ENCODE peak calls at places on chromosomes 6 and 20, in seven cellular contexts. One of them, this sample, is unnamed. For H3K4me1, the result is how much of the 10 kb centered on the place peaks cover.

GRCh38 chr20:15346657-15347280 is 1009.4 kb upstream of the FLRT3 start:
- DNase-seq in HCT116: no peak
- DNase-seq in SK-N-SH: no peak
- DNase-seq in K562: no peak
- DNase-seq in HepG2: no peak
- DNase-seq in H1: no peak
- DNase-seq in GM12878: no peak
- DNase-seq in this sample: no peak

GRCh38 chr6:145669627-145670034 is 65.7 kb downstream of the EPM2A start:
- DNase-seq in HCT116: no peak
- DNase-seq in SK-N-SH: no peak
- DNase-seq in K562: no peak
- DNase-seq in HepG2: no peak
- DNase-seq in H1: no peak
- DNase-seq in GM12878: no peak
- DNase-seq in this sample: no peak

GRCh38 chr6:141677598-141678211 is 455.0 kb upstream of the GJE1 start:
- DNase-seq in HCT116: peak
- DNase-seq in SK-N-SH: peak
- DNase-seq in K562: no peak
- DNase-seq in HepG2: peak
- DNase-seq in H1: no peak
- DNase-seq in GM12878: no peak
- DNase-seq in this sample: peak

GRCh38 chr6:29516108-29516507 is 28.4 kb upstream of the MAS1L start:
- DNase-seq in HCT116: peak
- DNase-seq in SK-N-SH: no peak
- DNase-seq in K562: no peak
- DNase-seq in HepG2: no peak
- DNase-seq in H1: no peak
- DNase-seq in GM12878: no peak
- DNase-seq in this sample: no peak

GRCh38 chr6:62039602-62040001 is 246.4 kb downstream of the KHDRBS2 start:
- DNase-seq in HCT116: no peak
- DNase-seq in SK-N-SH: no peak
- DNase-seq in K562: no peak
- DNase-seq in HepG2: no peak
- DNase-seq in H1: no peak
- DNase-seq in GM12878: no peak
- DNase-seq in this sample: no peak

GRCh38 chr6:31246051-31246495 is 25.8 kb downstream of the HLA-C start:
- DNase-seq in HCT116: peak
- DNase-seq in SK-N-SH: no peak
- DNase-seq in K562: no peak
- DNase-seq in HepG2: peak
- DNase-seq in H1: no peak
- DNase-seq in GM12878: no peak
- DNase-seq in this sample: peak

GRCh38 chr6:30903236-30903635 is 4.8 kb upstream of the GTF2H4 start:
- DNase-seq in HCT116: no peak
- DNase-seq in SK-N-SH: no peak
- DNase-seq in K562: no peak
- DNase-seq in HepG2: no peak
- DNase-seq in H1: no peak
- DNase-seq in GM12878: no peak
- DNase-seq in this sample: no peak

GRCh38 chr6:151749341-151749740 is 58.1 kb upstream of the ESR1 start:
- DNase-seq in HCT116: no peak
- DNase-seq in SK-N-SH: no peak
- DNase-seq in K562: no peak
- DNase-seq in HepG2: no peak
- DNase-seq in H1: no peak
- DNase-seq in GM12878: no peak
- DNase-seq in this sample: no peak

GRCh38 chr6:20202070-20202658 is 10.1 kb downstream of the MBOAT1 start:
- DNase-seq in HCT116: no peak
- DNase-seq in SK-N-SH: no peak
- DNase-seq in K562: peak
- DNase-seq in HepG2: peak
- DNase-seq in H1: no peak
- DNase-seq in GM12878: peak
- DNase-seq in this sample: no peak

GRCh38 chr20:48702388-48703041 is 125.3 kb downstream of the PREX1 start:
- DNase-seq in HCT116: no peak
- DNase-seq in SK-N-SH: peak
- DNase-seq in K562: no peak
- DNase-seq in HepG2: no peak
- DNase-seq in H1: no peak
- DNase-seq in GM12878: no peak
- DNase-seq in this sample: no peak

GRCh38 chr6:25012657-25013056 is 76.9 kb upstream of the RIPOR2 start:
- DNase-seq in HCT116: no peak
- DNase-seq in SK-N-SH: no peak
- DNase-seq in K562: no peak
- DNase-seq in HepG2: no peak
- DNase-seq in H1: no peak
- DNase-seq in GM12878: no peak
- DNase-seq in this sample: no peak

GRCh38 chr20:32960849-32961731 is 43.1 kb downstream of the SUN5 start:
- DNase-seq in HCT116: no peak
- DNase-seq in SK-N-SH: peak
- DNase-seq in K562: no peak
- DNase-seq in HepG2: no peak
- DNase-seq in H1: no peak
- DNase-seq in GM12878: no peak
- DNase-seq in this sample: no peak

GRCh38 chr6:30955367-30956042 is 14.7 kb downstream of the MUCL3 start:
- DNase-seq in HCT116: no peak
- DNase-seq in SK-N-SH: peak
- DNase-seq in K562: peak
- DNase-seq in HepG2: no peak
- DNase-seq in H1: peak
- DNase-seq in GM12878: peak
- DNase-seq in this sample: peak

DNA sequence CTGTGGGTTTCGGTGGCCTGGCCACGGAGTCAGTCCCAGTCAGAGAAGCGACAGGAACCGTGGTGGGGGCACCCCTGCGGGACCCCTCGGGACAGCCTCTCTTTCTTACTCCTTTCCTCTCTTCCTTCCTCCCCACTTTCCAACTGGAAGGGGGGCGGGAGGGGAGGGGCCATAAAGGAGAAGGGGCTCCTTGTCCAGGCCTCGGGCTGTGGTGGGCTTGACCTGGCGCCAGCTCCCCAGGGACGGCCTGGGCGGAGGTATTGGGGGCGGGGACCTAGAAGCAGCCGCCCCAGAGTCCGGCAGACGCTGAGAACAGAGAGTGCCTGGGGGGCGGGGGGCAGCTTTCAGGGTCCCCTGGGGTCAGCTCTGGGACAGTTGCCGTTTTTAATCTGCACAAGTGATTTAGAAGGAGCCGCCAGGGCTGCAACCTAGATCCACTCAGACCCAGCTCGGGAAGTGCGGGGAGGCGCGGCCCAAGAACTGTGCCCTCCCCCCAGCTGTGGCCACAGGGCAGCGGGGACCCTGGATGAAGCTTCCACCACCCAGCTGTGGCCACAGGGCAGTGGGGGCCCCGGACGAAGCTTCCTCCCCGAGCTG is 6.4 kb upstream of the ABHD16B start:
- DNase-seq in HCT116: no peak
- DNase-seq in SK-N-SH: peak
- DNase-seq in K562: no peak
- DNase-seq in HepG2: no peak
- DNase-seq in H1: no peak
- DNase-seq in GM12878: no peak
- DNase-seq in this sample: no peak
- H3K4me1 ChIP-seq in HCT116: under half
- H3K4me1 ChIP-seq in SK-N-SH: half or more
- H3K4me1 ChIP-seq in K562: under half
- H3K4me1 ChIP-seq in HepG2: half or more
- H3K4me1 ChIP-seq in H1: under half
- H3K4me1 ChIP-seq in GM12878: half or more
- H3K4me1 ChIP-seq in this sample: under half

GRCh38 chr6:32668226-32668747 is 1.8 kb upstream of the HLA-DQB1 start:
- DNase-seq in HCT116: peak
- DNase-seq in SK-N-SH: no peak
- DNase-seq in K562: no peak
- DNase-seq in HepG2: peak
- DNase-seq in H1: no peak
- DNase-seq in GM12878: peak
- DNase-seq in this sample: no peak
- TF ChIP-seq YY1 in HCT116: no peak
- TF ChIP-seq YY1 in SK-N-SH: no peak
- TF ChIP-seq YY1 in K562: no peak
- TF ChIP-seq YY1 in HepG2: no peak
- TF ChIP-seq YY1 in H1: no peak
- TF ChIP-seq YY1 in GM12878: peak
- TF ChIP-seq YY1 in this sample: no peak

DNA sequence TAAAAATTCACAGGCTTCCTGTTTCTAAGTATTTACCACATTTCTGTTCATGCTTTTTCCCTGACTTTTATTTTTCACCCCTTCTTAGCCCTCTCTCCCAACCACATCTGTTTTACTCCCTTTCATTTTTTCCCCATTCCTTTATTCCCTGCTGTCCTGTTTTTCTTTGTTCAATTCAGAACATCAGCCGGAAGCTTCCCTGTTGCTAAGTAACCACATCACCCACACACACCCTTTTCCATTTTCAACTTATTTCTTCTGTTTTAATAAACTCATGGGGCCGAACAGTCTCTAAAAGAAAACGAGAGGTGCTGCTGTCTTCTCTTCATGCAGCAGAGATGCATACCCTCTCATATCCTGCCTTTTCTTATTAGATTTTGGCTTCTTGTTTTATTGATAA is 53.5 kb upstream of the CEP85L start:
- DNase-seq in HCT116: no peak
- DNase-seq in SK-N-SH: no peak
- DNase-seq in K562: no peak
- DNase-seq in HepG2: no peak
- DNase-seq in H1: no peak
- DNase-seq in GM12878: no peak
- DNase-seq in this sample: no peak
- H3K9ac ChIP-seq in HCT116: no peak
- H3K9ac ChIP-seq in SK-N-SH: no peak
- H3K9ac ChIP-seq in K562: no peak
- H3K9ac ChIP-seq in HepG2: no peak
- H3K9ac ChIP-seq in H1: no peak
- H3K9ac ChIP-seq in GM12878: peak
- H3K9ac ChIP-seq in this sample: no peak

DNA sequence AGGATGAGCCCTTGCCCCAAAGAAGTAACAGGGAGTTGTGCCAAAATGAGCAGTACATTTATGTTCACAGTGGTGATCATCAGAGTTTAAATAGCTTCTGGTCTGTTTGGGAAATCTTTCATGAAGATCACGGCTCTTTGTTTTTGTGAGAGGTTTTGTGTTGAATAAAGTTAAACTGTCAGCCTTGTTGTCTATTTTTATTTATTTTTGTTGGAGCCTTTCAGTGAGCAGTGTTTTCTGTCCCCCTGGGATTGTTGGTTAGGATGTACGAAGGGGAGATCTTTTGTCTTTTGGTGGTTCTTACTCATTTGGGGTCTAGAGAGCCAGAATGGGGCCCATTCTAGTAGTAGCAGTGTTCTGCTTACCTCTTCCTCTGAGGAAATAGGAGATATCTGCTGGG is 157.2 kb downstream of the JARID2 start:
- DNase-seq in HCT116: no peak
- DNase-seq in SK-N-SH: no peak
- DNase-seq in K562: no peak
- DNase-seq in HepG2: no peak
- DNase-seq in H1: no peak
- DNase-seq in GM12878: no peak
- DNase-seq in this sample: no peak
- H3K4me1 ChIP-seq in HCT116: under half
- H3K4me1 ChIP-seq in SK-N-SH: under half
- H3K4me1 ChIP-seq in K562: half or more
- H3K4me1 ChIP-seq in HepG2: under half
- H3K4me1 ChIP-seq in H1: under half
- H3K4me1 ChIP-seq in GM12878: under half
- H3K4me1 ChIP-seq in this sample: under half

GRCh38 chr20:58112017-58112781 is 116.3 kb downstream of the ANKRD60 start:
- DNase-seq in HCT116: no peak
- DNase-seq in SK-N-SH: no peak
- DNase-seq in K562: no peak
- DNase-seq in HepG2: no peak
- DNase-seq in H1: no peak
- DNase-seq in GM12878: peak
- DNase-seq in this sample: no peak
- TF ChIP-seq YY1 in HCT116: no peak
- TF ChIP-seq YY1 in SK-N-SH: no peak
- TF ChIP-seq YY1 in K562: no peak
- TF ChIP-seq YY1 in HepG2: no peak
- TF ChIP-seq YY1 in H1: no peak
- TF ChIP-seq YY1 in GM12878: no peak
- TF ChIP-seq YY1 in this sample: no peak